ENCODE peak calls at places on chromosomes 16 and 17, in five cellular contexts. One of them, this sample, is unnamed.

GRCh38 chr17:33299115-33299514 is 6.0 kb upstream of the ASIC2 start:
- DNase-seq in GM03348: no peak
- DNase-seq in GOT3: no peak
- DNase-seq in NCI-H460: no peak
- DNase-seq in CD4-positive, CD25-positive, alpha-beta regulatory T cell: no peak
- DNase-seq in this sample: no peak

GRCh38 chr17:4397840-4398239 is 31.4 kb upstream of the UBE2G1 start:
- DNase-seq in GM03348: no peak
- DNase-seq in GOT3: no peak
- DNase-seq in NCI-H460: no peak
- DNase-seq in CD4-positive, CD25-positive, alpha-beta regulatory T cell: no peak
- DNase-seq in this sample: no peak

GRCh38 chr17:31787857-31788570 is 71.0 kb downstream of the COPRS start:
- DNase-seq in GM03348: peak
- DNase-seq in GOT3: peak
- DNase-seq in NCI-H460: peak
- DNase-seq in CD4-positive, CD25-positive, alpha-beta regulatory T cell: no peak
- DNase-seq in this sample: peak

GRCh38 chr17:50270430-50271172 is 3.7 kb upstream of the TMEM92 start:
- DNase-seq in GM03348: peak
- DNase-seq in GOT3: no peak
- DNase-seq in NCI-H460: no peak
- DNase-seq in CD4-positive, CD25-positive, alpha-beta regulatory T cell: no peak
- DNase-seq in this sample: no peak

GRCh38 chr17:57670769-57671545 is 74.1 kb downstream of the CCDC182 start:
- DNase-seq in GM03348: no peak
- DNase-seq in GOT3: no peak
- DNase-seq in NCI-H460: no peak
- DNase-seq in CD4-positive, CD25-positive, alpha-beta regulatory T cell: peak
- DNase-seq in this sample: no peak

GRCh38 chr16:61150351-61150750 is 885.9 kb downstream of the CDH8 start:
- DNase-seq in GM03348: no peak
- DNase-seq in GOT3: no peak
- DNase-seq in NCI-H460: no peak
- DNase-seq in CD4-positive, CD25-positive, alpha-beta regulatory T cell: no peak
- DNase-seq in this sample: no peak

GRCh38 chr17:72977768-72978417 is 114.6 kb downstream of the SLC39A11 start:
- DNase-seq in GM03348: no peak
- DNase-seq in GOT3: no peak
- DNase-seq in NCI-H460: no peak
- DNase-seq in CD4-positive, CD25-positive, alpha-beta regulatory T cell: no peak
- DNase-seq in this sample: no peak

GRCh38 chr17:14346801-14347200 is 45.9 kb downstream of the HS3ST3B1 start:
- DNase-seq in GM03348: no peak
- DNase-seq in GOT3: no peak
- DNase-seq in NCI-H460: no peak
- DNase-seq in CD4-positive, CD25-positive, alpha-beta regulatory T cell: no peak
- DNase-seq in this sample: no peak

GRCh38 chr16:21962475-21962874 is 9.3 kb downstream of the UQCRC2 start:
- DNase-seq in GM03348: no peak
- DNase-seq in GOT3: no peak
- DNase-seq in NCI-H460: no peak
- DNase-seq in CD4-positive, CD25-positive, alpha-beta regulatory T cell: no peak
- DNase-seq in this sample: no peak

GRCh38 chr16:75433732-75434413 is 570 bp upstream of the CFDP1 start:
- DNase-seq in GM03348: peak
- DNase-seq in GOT3: peak
- DNase-seq in NCI-H460: peak
- DNase-seq in CD4-positive, CD25-positive, alpha-beta regulatory T cell: peak
- DNase-seq in this sample: peak

GRCh38 chr17:7308625-7309433 is 1.4 kb downstream of the EIF5A start:
- DNase-seq in GM03348: peak
- DNase-seq in GOT3: peak
- DNase-seq in NCI-H460: peak
- DNase-seq in CD4-positive, CD25-positive, alpha-beta regulatory T cell: peak
- DNase-seq in this sample: no peak

GRCh38 chr17:2925011-2925410 is 128.8 kb downstream of the RAP1GAP2 start:
- DNase-seq in GM03348: no peak
- DNase-seq in GOT3: no peak
- DNase-seq in NCI-H460: no peak
- DNase-seq in CD4-positive, CD25-positive, alpha-beta regulatory T cell: no peak
- DNase-seq in this sample: no peak

GRCh38 chr16:89319883-89320716 is 102.6 kb downstream of the ZNF778 start:
- DNase-seq in GM03348: peak
- DNase-seq in GOT3: peak
- DNase-seq in NCI-H460: peak
- DNase-seq in CD4-positive, CD25-positive, alpha-beta regulatory T cell: peak
- DNase-seq in this sample: peak

GRCh38 chr17:44636562-44636961 is 19.7 kb upstream of the MEIOC start:
- DNase-seq in GM03348: peak
- DNase-seq in GOT3: no peak
- DNase-seq in NCI-H460: peak
- DNase-seq in CD4-positive, CD25-positive, alpha-beta regulatory T cell: no peak
- DNase-seq in this sample: no peak

GRCh38 chr16:71216714-71217113 is 13.8 kb downstream of the HYDIN start:
- DNase-seq in GM03348: no peak
- DNase-seq in GOT3: no peak
- DNase-seq in NCI-H460: no peak
- DNase-seq in CD4-positive, CD25-positive, alpha-beta regulatory T cell: no peak
- DNase-seq in this sample: no peak

GRCh38 chr16:70267516-70267915 is 15.8 kb upstream of the EXOSC6 start:
- DNase-seq in GM03348: peak
- DNase-seq in GOT3: no peak
- DNase-seq in NCI-H460: peak
- DNase-seq in CD4-positive, CD25-positive, alpha-beta regulatory T cell: peak
- DNase-seq in this sample: no peak

GRCh38 chr17:66191607-66192377 is at the start of gene CEP112:
- DNase-seq in GM03348: peak
- DNase-seq in GOT3: peak
- DNase-seq in NCI-H460: peak
- DNase-seq in CD4-positive, CD25-positive, alpha-beta regulatory T cell: peak
- DNase-seq in this sample: peak

GRCh38 chr17:45073414-45074070 is 12.4 kb downstream of the NMT1 start:
- DNase-seq in GM03348: peak
- DNase-seq in GOT3: no peak
- DNase-seq in NCI-H460: no peak
- DNase-seq in CD4-positive, CD25-positive, alpha-beta regulatory T cell: no peak
- DNase-seq in this sample: no peak

GRCh38 chr16:88393034-88393433 is 10.3 kb downstream of the ZNF469 start:
- DNase-seq in GM03348: no peak
- DNase-seq in GOT3: no peak
- DNase-seq in NCI-H460: no peak
- DNase-seq in CD4-positive, CD25-positive, alpha-beta regulatory T cell: no peak
- DNase-seq in this sample: peak

GRCh38 chr17:8189041-8189710 is 804 bp downstream of the BORCS6 start:
- DNase-seq in GM03348: peak
- DNase-seq in GOT3: no peak
- DNase-seq in NCI-H460: no peak
- DNase-seq in CD4-positive, CD25-positive, alpha-beta regulatory T cell: peak
- DNase-seq in this sample: no peak

GRCh38 chr16:46918905-46919792 is 35.0 kb downstream of the GPT2 start:
- DNase-seq in GM03348: no peak
- DNase-seq in GOT3: no peak
- DNase-seq in NCI-H460: no peak
- DNase-seq in CD4-positive, CD25-positive, alpha-beta regulatory T cell: no peak
- DNase-seq in this sample: no peak

GRCh38 chr17:69669441-69670178 is 255.1 kb downstream of the MAP2K6 start:
- DNase-seq in GM03348: no peak
- DNase-seq in GOT3: no peak
- DNase-seq in NCI-H460: no peak
- DNase-seq in CD4-positive, CD25-positive, alpha-beta regulatory T cell: no peak
- DNase-seq in this sample: no peak

GRCh38 chr17:19753661-19754463 is 5.8 kb upstream of the ALDH3A1 start:
- DNase-seq in GM03348: peak
- DNase-seq in GOT3: no peak
- DNase-seq in NCI-H460: peak
- DNase-seq in CD4-positive, CD25-positive, alpha-beta regulatory T cell: no peak
- DNase-seq in this sample: no peak

GRCh38 chr16:87874639-87875472 is 5.5 kb upstream of the SLC7A5 start:
- DNase-seq in GM03348: no peak
- DNase-seq in GOT3: no peak
- DNase-seq in NCI-H460: no peak
- DNase-seq in CD4-positive, CD25-positive, alpha-beta regulatory T cell: peak
- DNase-seq in this sample: no peak

GRCh38 chr17:17235212-17236174 is 1.5 kb downstream of the FLCN start:
- DNase-seq in GM03348: no peak
- DNase-seq in GOT3: no peak
- DNase-seq in NCI-H460: no peak
- DNase-seq in CD4-positive, CD25-positive, alpha-beta regulatory T cell: no peak
- DNase-seq in this sample: no peak

GRCh38 chr17:33647976-33648375 is 354.9 kb upstream of the ASIC2 start:
- DNase-seq in GM03348: peak
- DNase-seq in GOT3: no peak
- DNase-seq in NCI-H460: no peak
- DNase-seq in CD4-positive, CD25-positive, alpha-beta regulatory T cell: no peak
- DNase-seq in this sample: no peak

GRCh38 chr16:74991593-74992403 is 6.9 kb upstream of the WDR59 start:
- DNase-seq in GM03348: no peak
- DNase-seq in GOT3: no peak
- DNase-seq in NCI-H460: no peak
- DNase-seq in CD4-positive, CD25-positive, alpha-beta regulatory T cell: no peak
- DNase-seq in this sample: no peak

GRCh38 chr17:40614431-40615294 is 33.0 kb downstream of the SMARCE1 start:
- DNase-seq in GM03348: no peak
- DNase-seq in GOT3: no peak
- DNase-seq in NCI-H460: no peak
- DNase-seq in CD4-positive, CD25-positive, alpha-beta regulatory T cell: no peak
- DNase-seq in this sample: no peak

GRCh38 chr17:9432121-9432866 is 143.3 kb downstream of the STX8 start:
- DNase-seq in GM03348: no peak
- DNase-seq in GOT3: no peak
- DNase-seq in NCI-H460: no peak
- DNase-seq in CD4-positive, CD25-positive, alpha-beta regulatory T cell: peak
- DNase-seq in this sample: no peak

GRCh38 chr17:151886-152859 is 14.8 kb downstream of the SCGB1C2 start:
- DNase-seq in GM03348: no peak
- DNase-seq in GOT3: no peak
- DNase-seq in NCI-H460: no peak
- DNase-seq in CD4-positive, CD25-positive, alpha-beta regulatory T cell: no peak
- DNase-seq in this sample: no peak

GRCh38 chr17:66353937-66354401 is 51.6 kb downstream of the PRKCA start:
- DNase-seq in GM03348: peak
- DNase-seq in GOT3: no peak
- DNase-seq in NCI-H460: no peak
- DNase-seq in CD4-positive, CD25-positive, alpha-beta regulatory T cell: no peak
- DNase-seq in this sample: no peak

GRCh38 chr17:73165616-73166404 is 1.0 kb downstream of the SSTR2 start:
- DNase-seq in GM03348: peak
- DNase-seq in GOT3: no peak
- DNase-seq in NCI-H460: no peak
- DNase-seq in CD4-positive, CD25-positive, alpha-beta regulatory T cell: no peak
- DNase-seq in this sample: no peak

GRCh38 chr17:34981538-34982241 is 1.4 kb downstream of the LIG3 start:
- DNase-seq in GM03348: peak
- DNase-seq in GOT3: no peak
- DNase-seq in NCI-H460: no peak
- DNase-seq in CD4-positive, CD25-positive, alpha-beta regulatory T cell: peak
- DNase-seq in this sample: no peak

GRCh38 chr16:53773150-53773846 is 69.3 kb downstream of the FTO start:
- DNase-seq in GM03348: peak
- DNase-seq in GOT3: no peak
- DNase-seq in NCI-H460: peak
- DNase-seq in CD4-positive, CD25-positive, alpha-beta regulatory T cell: peak
- DNase-seq in this sample: no peak

GRCh38 chr16:21166561-21166961 is 8.1 kb downstream of the LDAF1 start:
- DNase-seq in GM03348: no peak
- DNase-seq in GOT3: no peak
- DNase-seq in NCI-H460: no peak
- DNase-seq in CD4-positive, CD25-positive, alpha-beta regulatory T cell: no peak
- DNase-seq in this sample: no peak

GRCh38 chr16:62256406-62256805 is 220.2 kb upstream of the CDH8 start:
- DNase-seq in GM03348: no peak
- DNase-seq in GOT3: no peak
- DNase-seq in NCI-H460: peak
- DNase-seq in CD4-positive, CD25-positive, alpha-beta regulatory T cell: no peak
- DNase-seq in this sample: no peak

GRCh38 chr17:77129568-77130301 is 11.0 kb upstream of the SEC14L1 start:
- DNase-seq in GM03348: peak
- DNase-seq in GOT3: no peak
- DNase-seq in NCI-H460: no peak
- DNase-seq in CD4-positive, CD25-positive, alpha-beta regulatory T cell: no peak
- DNase-seq in this sample: no peak

GRCh38 chr17:66255112-66255511 is 25.9 kb upstream of the APOH start:
- DNase-seq in GM03348: peak
- DNase-seq in GOT3: no peak
- DNase-seq in NCI-H460: peak
- DNase-seq in CD4-positive, CD25-positive, alpha-beta regulatory T cell: peak
- DNase-seq in this sample: no peak

GRCh38 chr17:63433746-63434591 is 12.1 kb downstream of the CYB561 start:
- DNase-seq in GM03348: peak
- DNase-seq in GOT3: peak
- DNase-seq in NCI-H460: no peak
- DNase-seq in CD4-positive, CD25-positive, alpha-beta regulatory T cell: no peak
- DNase-seq in this sample: peak